ENCODE peak calls at places on chromosomes 2 and 18, in four cellular contexts. K is cardiac fibroblast, Z is NCI-H1105, H is NCI-H69. C is an unnamed sample.

GRCh38 chr2:179461367-179461886 is 196.8 kb upstream of the SESTD1 start:
- DNase-seq in K (no peak), Z (no peak), H (no peak), C (no peak)

GRCh38 chr18:10142496-10143160 is 228.8 kb downstream of the VAPA start:
- DNase-seq in K (peak), Z (no peak), H (peak), C (peak)

GRCh38 chr2:40240067-40240466 is 211.8 kb downstream of the SLC8A1 start:
- DNase-seq in K (peak), Z (no peak), H (peak), C (peak)

GRCh38 chr18:42936289-42936688 is 179.2 kb downstream of the RIT2 start:
- DNase-seq in K (no peak), Z (no peak), H (no peak), C (no peak)

GRCh38 chr2:82301506-82301905 is 1997.0 kb upstream of the LRRTM1 start:
- DNase-seq in K (no peak), Z (no peak), H (no peak), C (no peak)

GRCh38 chr18:9612215-9612830 is 2.0 kb downstream of the PPP4R1 start:
- DNase-seq in K (peak), Z (peak), H (peak), C (peak)

GRCh38 chr2:40668435-40668834 is 216.5 kb upstream of the SLC8A1 start:
- DNase-seq in K (peak), Z (no peak), H (peak), C (no peak)

GRCh38 chr2:37378411-37378810 is 34.0 kb downstream of the QPCT start:
- DNase-seq in K (peak), Z (no peak), H (no peak), C (peak)

GRCh38 chr2:88671786-88672427 is 19.6 kb upstream of the RPIA start:
- DNase-seq in K (peak), Z (peak), H (peak), C (peak)

GRCh38 chr2:18795881-18796280 is 206.5 kb upstream of the NT5C1B start:
- DNase-seq in K (peak), Z (no peak), H (peak), C (no peak)

GRCh38 chr2:236172238-236172865 is 4.2 kb upstream of the GBX2 start:
- DNase-seq in K (no peak), Z (peak), H (no peak), C (no peak)

GRCh38 chr2:161486111-161486510 is 70.0 kb downstream of the TBR1 start:
- DNase-seq in K (no peak), Z (no peak), H (no peak), C (no peak)

GRCh38 chr2:74261204-74261864 is 62.9 kb downstream of the MTHFD2 start:
- DNase-seq in K (peak), Z (peak), H (peak), C (peak)

GRCh38 chr2:27296466-27296865 is 11.8 kb downstream of the UCN start:
- DNase-seq in K (no peak), Z (no peak), H (no peak), C (no peak)

GRCh38 chr18:76461148-76461547 is 33.9 kb downstream of the ZNF516 start:
- DNase-seq in K (no peak), Z (no peak), H (no peak), C (no peak)

GRCh38 chr2:46276652-46277051 is 20.6 kb upstream of the EPAS1 start:
- DNase-seq in K (peak), Z (no peak), H (no peak), C (no peak)

GRCh38 chr2:239223330-239224248 is 177.2 kb downstream of the HDAC4 start:
- DNase-seq in K (peak), Z (no peak), H (no peak), C (no peak)

GRCh38 chr2:45652090-45653050 is 895 bp downstream of the PRKCE start:
- DNase-seq in K (peak), Z (no peak), H (peak), C (no peak)

GRCh38 chr2:108492364-108492763 is 41.9 kb upstream of the LIMS1 start:
- DNase-seq in K (peak), Z (no peak), H (no peak), C (peak)

GRCh38 chr2:29201979-29202378 is 86.8 kb downstream of the CLIP4 start:
- DNase-seq in K (no peak), Z (no peak), H (peak), C (no peak)

GRCh38 chr2:239295377-239296019 is 105.3 kb downstream of the HDAC4 start:
- DNase-seq in K (no peak), Z (no peak), H (peak), C (no peak)

GRCh38 chr2:148540022-148540421 is 104.5 kb upstream of the EPC2 start:
- DNase-seq in K (no peak), Z (no peak), H (no peak), C (no peak)

GRCh38 chr18:67509711-67510110 is 6.8 kb downstream of the DSEL start:
- DNase-seq in K (peak), Z (no peak), H (no peak), C (no peak)